ENCODE peak calls at places on chromosomes 4 and X, in four cellular contexts. H, U, Y and O are unnamed samples.

GRCh38 chrX:42803320-42803719 is 25.4 kb upstream of the PPP1R2C start:
- DNase-seq in U (no peak), H (peak; percentile 21), Y (no peak), O (no peak)

GRCh38 chrX:10033360-10034007 is 66.3 kb downstream of the CLDN34 start:
- DNase-seq in Y (no peak), U (no peak), H (no peak), O (no peak)

GRCh38 chr4:110119880-110120279 is 78.5 kb downstream of the ELOVL6 start:
- DNase-seq in H (peak; percentile 46), Y (no peak), U (no peak), O (no peak)

GRCh38 chr4:8662776-8663175 is 70.2 kb downstream of the CPZ start:
- DNase-seq in U (no peak), H (no peak), Y (no peak), O (no peak)

GRCh38 chr4:102823464-102823863 is 3.9 kb downstream of the UBE2D3 start:
- DNase-seq in U (no peak), H (no peak), Y (no peak), O (no peak)

GRCh38 chr4:74284074-74284473 is 24.2 kb upstream of the EPGN start:
- DNase-seq in H (peak; percentile 61), Y (no peak), U (no peak), O (no peak)

GRCh38 chrX:149830192-149830873 is 48.6 kb downstream of the MAGEA9 start:
- DNase-seq in H (peak; percentile 55), U (no peak), Y (no peak), O (no peak)

GRCh38 chrX:21972721-21973120 is 32.2 kb downstream of the SMS start:
- DNase-seq in Y (no peak), H (peak; percentile 84), U (no peak), O (no peak)

GRCh38 chr4:11954093-11954492 is 525.4 kb upstream of the HS3ST1 start:
- DNase-seq in H (peak; percentile 9), U (no peak), Y (no peak), O (no peak)

GRCh38 chrX:20118065-20118824 is 1.5 kb upstream of the MAP7D2 start:
- DNase-seq in U (no peak), H (no peak), Y (no peak), O (no peak)

GRCh38 chr4:26326791-26327190 is 6.0 kb downstream of the RBPJ start:
- DNase-seq in Y (no peak), H (peak; percentile 96), U (no peak), O (no peak)

GRCh38 chr4:40363382-40363920 is 28.3 kb downstream of the CHRNA9 start:
- DNase-seq in Y (no peak), U (no peak), H (no peak), O (no peak)

GRCh38 chr4:35229021-35229420 is 1015.3 kb downstream of the ARAP2 start:
- DNase-seq in Y (no peak), H (no peak), U (no peak), O (no peak)

GRCh38 chr4:155676430-155676825 is 9.8 kb downstream of the GUCY1A1 start:
- DNase-seq in U (no peak), Y (no peak), H (no peak), O (no peak)

GRCh38 chr4:1402516-1403101 is 3.6 kb downstream of the NKX1-1 start:
- DNase-seq in Y (no peak), H (no peak), U (no peak), O (peak; percentile 49)

GRCh38 chrX:65488496-65488895 is 46.1 kb downstream of the LAS1L start:
- DNase-seq in U (no peak), Y (no peak), H (no peak), O (no peak)

DNA sequence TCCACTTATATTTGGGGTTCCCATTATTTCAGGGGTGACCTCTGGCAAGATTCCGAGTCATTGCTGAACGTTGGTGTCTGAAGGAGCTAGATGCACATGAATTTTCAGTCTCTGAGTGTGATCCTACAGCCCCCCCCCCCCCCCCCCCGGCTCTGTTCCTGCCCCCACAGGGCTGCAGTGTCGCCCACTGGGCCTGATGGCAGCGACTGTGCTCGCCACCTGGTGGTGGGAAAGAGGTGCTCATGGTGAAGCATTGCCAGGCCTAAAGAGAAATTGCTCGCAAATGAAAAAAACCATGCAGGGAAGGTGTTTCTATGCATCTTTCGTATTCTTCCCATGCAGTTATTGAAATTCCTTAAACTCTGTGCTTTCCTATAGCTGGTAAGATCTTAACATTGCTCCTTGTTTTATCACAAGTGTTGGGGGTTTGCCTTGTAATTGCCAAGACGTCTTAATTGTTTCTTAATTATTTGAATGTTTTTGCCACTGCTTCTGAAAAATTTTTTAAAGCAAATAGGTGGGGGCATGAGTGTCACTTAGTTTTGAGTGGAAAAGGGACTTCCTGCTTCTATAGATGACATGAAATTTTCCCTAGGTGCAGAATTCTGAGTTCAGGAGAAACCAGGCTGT is 63.2 kb downstream of the CLDN22 start:
- DNase-seq in H (peak; percentile 40), U (peak; percentile 61), Y (peak; percentile 70), O (peak; percentile 36)
- TF ChIP-seq CTCF in H (peak; percentile 82), U (peak; percentile 61), Y (peak; percentile 84), O (peak; percentile 72)

DNA sequence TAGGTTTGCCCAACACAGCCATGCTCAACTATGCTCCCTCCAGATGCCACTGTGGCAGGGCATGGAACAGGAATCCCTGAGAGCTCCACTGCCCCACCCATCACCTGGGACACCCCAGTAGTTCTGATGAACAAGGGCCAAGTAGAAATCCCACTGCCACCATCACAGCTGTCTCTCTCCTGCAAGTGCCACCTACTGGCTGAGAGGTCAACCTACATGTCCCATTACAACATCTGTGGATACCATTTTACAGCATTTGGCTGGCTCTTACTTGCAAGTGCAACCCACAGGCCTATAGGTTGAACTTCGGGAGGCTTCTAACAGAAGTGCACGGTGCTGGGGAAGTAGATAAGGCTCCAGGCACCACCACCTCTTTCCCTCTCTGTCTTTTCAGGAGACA is 142.5 kb downstream of the CXXC4 start:
- DNase-seq in U (no peak), Y (no peak), H (no peak), O (no peak)
- TF ChIP-seq CTCF in U (no peak), Y (no peak), H (peak; percentile 10), O (peak; percentile 31)

GRCh38 chr4:186132577-186133277 is 28.2 kb downstream of the FAM149A start:
- DNase-seq in U (no peak), Y (peak; percentile 13), H (peak; percentile 51), O (no peak)
- TF ChIP-seq CTCF in U (no peak), Y (no peak), H (peak; percentile 34), O (peak; percentile 24)

GRCh38 chr4:63558709-63559108 is 850.5 kb downstream of the TECRL start:
- DNase-seq in H (no peak), U (no peak), Y (no peak), O (no peak)

GRCh38 chr4:63553123-63553522 is 856.1 kb downstream of the TECRL start:
- DNase-seq in H (no peak), U (no peak), Y (no peak), O (no peak)

GRCh38 chr4:63556332-63556731 is 852.9 kb downstream of the TECRL start:
- DNase-seq in Y (no peak), H (no peak), U (no peak), O (no peak)
- TF ChIP-seq CTCF in Y (no peak), H (no peak), U (no peak), O (no peak)

GRCh38 chr4:87337361-87337760 is 14.7 kb upstream of the HSD17B13 start:
- DNase-seq in U (no peak), H (no peak), Y (no peak), O (no peak)
- TF ChIP-seq CTCF in U (no peak), H (no peak), Y (no peak), O (no peak)